ENCODE peak calls at places on chromosome 12, in seven cellular contexts. X, Q, U, K, I, E and T are unnamed samples.
A peak's percentile ranks its signal among the peaks of the same experiment; 100 is the strongest.

GRCh38 chr12:14854586-14855163 is 11.3 kb upstream of the ART4 start:
- DNase-seq in I (no peak), Q (peak; percentile 16), K (no peak), E (no peak), X (no peak), U (no peak), T (no peak)

GRCh38 chr12:20006856-20007255 is 361.5 kb upstream of the PDE3A start:
- DNase-seq in Q (no peak), E (no peak), U (no peak), I (no peak), K (no peak), X (no peak), T (no peak)

GRCh38 chr12:124992874-124993567 is 424 bp upstream of the BRI3BP start:
- DNase-seq in Q (peak; percentile 24), X (peak; percentile 97), E (peak; percentile 89), I (no peak), K (no peak), U (no peak), T (no peak)

GRCh38 chr12:63420206-63420644 is 248.1 kb downstream of the DPY19L2 start:
- DNase-seq in Q (peak; percentile 59), K (no peak), X (peak; percentile 76), E (no peak), U (no peak), I (no peak), T (no peak)

GRCh38 chr12:111394480-111394879 is 11.2 kb upstream of the SH2B3 start:
- DNase-seq in U (no peak), I (no peak), K (no peak), X (no peak), E (no peak), Q (no peak), T (no peak)

GRCh38 chr12:124821252-124822200 is 42.1 kb downstream of the SCARB1 start:
- DNase-seq in X (no peak), I (no peak), Q (no peak), U (no peak), K (no peak), E (no peak), T (no peak)

GRCh38 chr12:26701604-26702215 is 131.3 kb downstream of the ITPR2 start:
- DNase-seq in I (no peak), K (no peak), X (peak; percentile 58), Q (peak; percentile 70), E (no peak), U (no peak), T (no peak)

GRCh38 chr12:56011509-56012090 is 9.2 kb upstream of the IKZF4 start:
- DNase-seq in Q (no peak), I (no peak), X (no peak), E (no peak), U (no peak), K (no peak), T (no peak)

GRCh38 chr12:123041042-123041531 is 60.6 kb downstream of the ARL6IP4 start:
- DNase-seq in I (no peak), Q (no peak), K (no peak), X (no peak), E (peak; percentile 36), U (no peak), T (no peak)

GRCh38 chr12:74780458-74781241 is 243.0 kb downstream of the ATXN7L3B start:
- DNase-seq in Q (peak; percentile 46), X (no peak), U (no peak), K (no peak), I (no peak), E (no peak), T (no peak)

GRCh38 chr12:75389061-75389460 is 1.8 kb upstream of the GLIPR1L2 start:
- DNase-seq in E (no peak), K (no peak), Q (peak; percentile 40), U (no peak), I (no peak), X (peak; percentile 16), T (no peak)

GRCh38 chr12:41701943-41702601 is 442.6 kb downstream of the GXYLT1 start:
- DNase-seq in E (no peak), X (no peak), I (no peak), U (no peak), Q (no peak), K (no peak), T (no peak)

GRCh38 chr12:58803893-58804292 is 116.4 kb downstream of the LRIG3 start:
- DNase-seq in Q (peak; percentile 94), I (no peak), E (no peak), U (peak; percentile 37), X (peak; percentile 7), K (no peak), T (no peak)

GRCh38 chr12:47053991-47054390 is 25.4 kb upstream of the PCED1B start:
- DNase-seq in K (no peak), X (no peak), Q (no peak), E (no peak), I (no peak), U (no peak), T (no peak)

GRCh38 chr12:28899951-28900350 is 249.1 kb upstream of the FAR2 start:
- DNase-seq in K (no peak), E (no peak), Q (peak; percentile 97), U (no peak), X (no peak), I (no peak), T (no peak)

GRCh38 chr12:2325501-2325900 is 272.7 kb downstream of the CACNA1C start:
- DNase-seq in U (no peak), I (no peak), Q (no peak), K (no peak), E (no peak), X (no peak), T (no peak)

GRCh38 chr12:3680919-3681594 is 71.9 kb downstream of the CRACR2A start:
- DNase-seq in I (no peak), E (no peak), Q (no peak), K (no peak), U (peak; percentile 65), X (no peak), T (no peak)

DNA sequence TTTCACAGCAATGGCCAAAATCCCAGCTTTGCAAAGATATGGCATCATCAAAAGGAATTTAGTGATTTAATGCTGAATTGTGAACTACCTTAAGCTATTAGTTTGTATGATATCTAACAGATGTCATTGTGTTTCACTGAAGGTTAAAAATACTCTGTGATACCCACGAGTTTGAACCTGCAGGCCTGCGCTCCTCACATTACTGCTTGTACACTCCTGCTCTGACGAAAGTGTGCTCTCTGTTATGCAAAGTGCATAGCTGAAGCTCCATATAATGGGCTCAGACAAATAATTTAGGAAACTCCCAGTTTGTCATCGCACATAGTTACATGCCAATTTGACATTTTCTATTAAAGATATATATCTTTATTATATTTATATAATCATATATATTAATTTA is 52.2 kb downstream of the SPPL3 start:
- DNase-seq in I (no peak), Q (no peak), E (no peak), U (no peak), X (no peak), K (no peak), T (no peak)
- H3K4me1 ChIP-seq in I (peaks cover 50% of the 10 kb centered on the region), Q (peaks cover 17% of the 10 kb centered on the region), E (peaks cover 95% of the 10 kb centered on the region), U (peaks cover 18% of the 10 kb centered on the region), X (peaks cover 16% of the 10 kb centered on the region), K (peaks cover 76% of the 10 kb centered on the region), T (peaks cover 29% of the 10 kb centered on the region)

DNA sequence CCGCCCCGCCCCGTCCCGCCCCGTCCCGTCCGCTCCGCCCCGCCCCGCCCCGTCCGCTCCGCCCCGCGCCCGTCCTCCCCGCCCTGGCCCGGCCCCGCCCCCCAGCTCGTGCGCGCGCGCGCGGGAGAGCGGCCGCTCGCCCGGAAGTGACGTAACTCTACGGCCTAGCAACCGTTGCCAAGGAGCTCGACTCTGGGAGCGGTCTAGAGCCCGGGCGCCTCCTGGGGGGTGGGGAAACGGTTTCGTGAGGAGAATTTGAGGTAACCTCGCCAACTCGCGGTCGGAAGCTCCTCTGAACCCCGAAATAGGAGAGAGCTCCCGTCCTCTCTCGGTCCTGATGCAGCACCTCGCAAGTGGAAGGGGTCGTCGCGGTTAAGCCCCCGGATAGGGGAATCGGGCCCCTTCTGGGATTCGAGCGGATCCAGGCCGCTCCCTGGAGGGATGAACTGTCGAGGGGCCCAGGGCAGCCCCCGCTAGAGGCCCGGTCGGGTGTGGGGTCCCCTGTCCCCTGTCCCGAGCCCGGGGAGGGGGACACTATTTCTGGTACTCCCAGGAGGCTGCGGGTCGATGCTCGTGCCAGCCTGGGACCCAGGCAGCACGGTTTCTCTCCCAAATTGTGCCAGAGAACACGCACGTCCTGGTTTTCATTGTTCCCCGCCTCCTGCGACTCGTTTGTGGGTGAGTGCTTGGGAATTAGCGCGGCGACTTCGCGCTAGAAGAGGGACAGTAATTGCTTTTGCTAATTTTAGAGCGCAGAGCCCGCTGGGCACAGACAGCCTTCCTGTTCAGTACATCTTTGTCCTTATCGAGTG is at the start of gene IFT81:
- DNase-seq in I (peak; percentile 98), Q (peak; percentile 90), E (peak; percentile 99), X (peak; percentile 96), U (peak; percentile 97), K (peak; percentile 98), T (peak; percentile 94)
- TF ChIP-seq POLR2A in I (peak; percentile 66), Q (peak; percentile 53), E (no peak), X (no peak), U (peak; percentile 70), K (peak; percentile 56), T (peak; percentile 42)

GRCh38 chr12:71010143-71010479 is 89.6 kb upstream of the PTPRR start:
- DNase-seq in K (no peak), X (no peak), Q (no peak), E (no peak), U (no peak), I (no peak), T (no peak)

GRCh38 chr12:71005166-71005565 is 84.6 kb upstream of the PTPRR start:
- DNase-seq in I (no peak), K (no peak), Q (no peak), U (no peak), X (no peak), E (no peak), T (no peak)

GRCh38 chr12:71009414-71010142 is 89.0 kb upstream of the PTPRR start:
- DNase-seq in Q (no peak), U (no peak), X (no peak), K (no peak), E (no peak), I (no peak), T (no peak)

GRCh38 chr12:71007025-71007424 is 86.5 kb upstream of the PTPRR start:
- DNase-seq in Q (no peak), U (no peak), I (no peak), K (no peak), X (no peak), E (no peak), T (no peak)

GRCh38 chr12:71007736-71008449 is 87.4 kb upstream of the PTPRR start:
- DNase-seq in E (no peak), K (no peak), X (no peak), Q (no peak), U (no peak), I (no peak), T (no peak)
- H3K4me1 ChIP-seq in E (no peaks in the 10 kb centered on the region), K (no peaks in the 10 kb centered on the region), X (peaks cover 4% of the 10 kb centered on the region), Q (no peaks in the 10 kb centered on the region), U (no peaks in the 10 kb centered on the region), I (no peaks in the 10 kb centered on the region), T (no peaks in the 10 kb centered on the region)

GRCh38 chr12:6697584-6698351 is 2.8 kb downstream of the PIANP start:
- DNase-seq in Q (peak; percentile 64), I (peak; percentile 55), K (peak; percentile 42), E (peak; percentile 54), X (peak; percentile 76), U (no peak), T (no peak)

GRCh38 chr12:6694701-6695100 is 5.5 kb upstream of the ZNF384 start:
- DNase-seq in U (no peak), I (no peak), X (no peak), E (peak; percentile 72), K (no peak), Q (no peak), T (no peak)

GRCh38 chr12:6698352-6699046 is 2.1 kb downstream of the PIANP start:
- DNase-seq in K (peak; percentile 12), X (no peak), U (no peak), E (no peak), I (no peak), Q (no peak), T (no peak)

GRCh38 chr12:6695313-6696045 is 5.1 kb downstream of the PIANP start:
- DNase-seq in K (no peak), E (peak; percentile 69), Q (no peak), X (no peak), U (no peak), I (peak; percentile 53), T (no peak)

GRCh38 chr12:6696690-6697583 is 3.7 kb downstream of the PIANP start:
- DNase-seq in E (peak; percentile 76), K (no peak), Q (no peak), U (no peak), X (no peak), I (no peak), T (no peak)
- TF ChIP-seq POLR2A in E (no peak), K (no peak), Q (no peak), U (no peak), X (no peak), I (no peak), T (no peak)